ENCODE peak calls at places on chromosomes 11 and 22, in seven cellular contexts. I, C, K, D, L, R and N are unnamed samples. For H3K4me1, the result is how much of the 10 kb centered on the place peaks cover.

GRCh38 chr11:73154178-73154577 is 12.1 kb upstream of the FCHSD2 start:
- DNase-seq in I (peak), C (peak), K (no peak), D (no peak), L (no peak), R (no peak), N (no peak)

GRCh38 chr11:124199702-124200101 is 16.6 kb downstream of the OR10D3 start:
- DNase-seq in I (no peak), C (no peak), K (no peak), D (no peak), L (no peak), R (no peak), N (no peak)

GRCh38 chr11:130785376-130786110 is 130.7 kb downstream of the SNX19 start:
- DNase-seq in I (no peak), C (no peak), K (no peak), D (no peak), L (no peak), R (no peak), N (peak)

GRCh38 chr11:82270870-82271269 is 462.8 kb downstream of the FAM181B start:
- DNase-seq in I (no peak), C (no peak), K (no peak), D (no peak), L (no peak), R (no peak), N (no peak)

GRCh38 chr11:42066113-42066512 is 606.7 kb upstream of the LRRC4C start:
- DNase-seq in I (no peak), C (no peak), K (no peak), D (no peak), L (no peak), R (no peak), N (no peak)

GRCh38 chr11:59962103-59962474 is 1.7 kb upstream of the OOSP4A start:
- DNase-seq in I (peak), C (no peak), K (no peak), D (no peak), L (no peak), R (no peak), N (no peak)

GRCh38 chr11:125075900-125076317 is 12.8 kb downstream of the SLC37A2 start:
- DNase-seq in I (no peak), C (peak), K (no peak), D (no peak), L (no peak), R (no peak), N (no peak)

GRCh38 chr11:88378422-88379066 is 41.0 kb upstream of the CTSC start:
- DNase-seq in I (no peak), C (no peak), K (no peak), D (no peak), L (no peak), R (no peak), N (no peak)

GRCh38 chr11:17014321-17014773 is at the start of gene PLEKHA7:
- DNase-seq in I (peak), C (peak), K (peak), D (no peak), L (no peak), R (no peak), N (no peak)

GRCh38 chr22:22218302-22218701 is 26.3 kb upstream of the VPREB1 start:
- DNase-seq in I (no peak), C (no peak), K (no peak), D (no peak), L (no peak), R (no peak), N (no peak)

GRCh38 chr11:73356979-73357739 is 19.0 kb upstream of the RELT start:
- DNase-seq in I (no peak), C (no peak), K (no peak), D (no peak), L (no peak), R (no peak), N (no peak)

GRCh38 chr11:75574698-75575265 is 12.7 kb downstream of the SERPINH1 start:
- DNase-seq in I (no peak), C (no peak), K (no peak), D (no peak), L (no peak), R (no peak), N (no peak)

GRCh38 chr11:121723261-121723741 is 270.5 kb upstream of the SORL1-AS1 start:
- DNase-seq in I (no peak), C (peak), K (no peak), D (peak), L (no peak), R (peak), N (no peak)

GRCh38 chr11:47571012-47571729 is 5.8 kb downstream of the PTPMT1 start:
- DNase-seq in I (no peak), C (no peak), K (no peak), D (no peak), L (no peak), R (no peak), N (no peak)

GRCh38 chr11:134714021-134714656 is 302.1 kb upstream of the B3GAT1 start:
- DNase-seq in I (no peak), C (no peak), K (no peak), D (no peak), L (no peak), R (no peak), N (peak)

GRCh38 chr11:860238-861104 is 17.8 kb downstream of the TSPAN4 start:
- DNase-seq in I (no peak), C (no peak), K (no peak), D (no peak), L (no peak), R (no peak), N (no peak)

GRCh38 chr11:116086426-116086825 is 582.2 kb upstream of the CADM1 start:
- DNase-seq in I (peak), C (no peak), K (no peak), D (no peak), L (no peak), R (no peak), N (no peak)

GRCh38 chr22:38266120-38266519 is 6.7 kb downstream of the TMEM184B start:
- DNase-seq in I (no peak), C (no peak), K (peak), D (no peak), L (no peak), R (no peak), N (no peak)

GRCh38 chr22:19810381-19811141 is 44.1 kb downstream of the GNB1L start:
- DNase-seq in I (no peak), C (peak), K (no peak), D (peak), L (no peak), R (no peak), N (no peak)

GRCh38 chr11:63592975-63593395 is 21.2 kb downstream of the PLAAT3 start:
- DNase-seq in I (peak), C (no peak), K (no peak), D (no peak), L (no peak), R (peak), N (no peak)

GRCh38 chr11:110091995-110092576 is 1.1 kb upstream of the ZC3H12C start:
- DNase-seq in I (no peak), C (no peak), K (no peak), D (no peak), L (peak), R (no peak), N (no peak)

GRCh38 chr11:17734418-17734911 is at the start of gene KCNC1:
- DNase-seq in I (no peak), C (peak), K (no peak), D (peak), L (no peak), R (no peak), N (no peak)

GRCh38 chr11:18775492-18776292 is 15.9 kb downstream of the PTPN5 start:
- DNase-seq in I (peak), C (no peak), K (peak), D (peak), L (peak), R (no peak), N (no peak)

GRCh38 chr11:110525883-110526282 is 96.1 kb downstream of the FDX1 start:
- DNase-seq in I (no peak), C (no peak), K (no peak), D (no peak), L (no peak), R (peak), N (no peak)

GRCh38 chr11:45803981-45804805 is 756 bp upstream of the SLC35C1 start:
- DNase-seq in I (peak), C (peak), K (peak), D (peak), L (no peak), R (peak), N (no peak)

GRCh38 chr11:88357323-88358039 is 19.9 kb upstream of the CTSC start:
- DNase-seq in I (no peak), C (no peak), K (no peak), D (no peak), L (no peak), R (no peak), N (no peak)

GRCh38 chr11:11972942-11973341 is 35.5 kb downstream of the DKK3 start:
- DNase-seq in I (no peak), C (no peak), K (peak), D (no peak), L (no peak), R (no peak), N (no peak)

GRCh38 chr11:81869337-81870065 is 864.2 kb downstream of the FAM181B start:
- DNase-seq in I (peak), C (no peak), K (peak), D (no peak), L (no peak), R (no peak), N (no peak)

GRCh38 chr11:36300651-36301050 is 4.6 kb downstream of the PRR5L start:
- DNase-seq in I (peak), C (peak), K (peak), D (peak), L (no peak), R (peak), N (no peak)

GRCh38 chr11:121554552-121554951 is 101.8 kb upstream of the SORL1-AS1 start:
- DNase-seq in I (no peak), C (no peak), K (no peak), D (no peak), L (no peak), R (no peak), N (no peak)

GRCh38 chr11:93329936-93330445 is 551 bp upstream of the DEUP1 start:
- DNase-seq in I (no peak), C (no peak), K (no peak), D (no peak), L (no peak), R (no peak), N (no peak)

GRCh38 chr11:93821617-93822016 is 28.8 kb downstream of the VSTM5 start:
- DNase-seq in I (no peak), C (no peak), K (no peak), D (no peak), L (no peak), R (no peak), N (no peak)

GRCh38 chr11:60989108-60989650 is 17.7 kb downstream of the CD6 start:
- DNase-seq in I (no peak), C (no peak), K (no peak), D (no peak), L (no peak), R (no peak), N (no peak)
- TF ChIP-seq POLR2A in I (no peak), C (no peak), K (no peak), D (no peak), L (no peak), R (no peak), N (no peak)

GRCh38 chr11:65574963-65575567 is 788 bp upstream of the EHBP1L1 start:
- DNase-seq in I (peak), C (peak), K (peak), D (peak), L (no peak), R (no peak), N (no peak)

GRCh38 chr11:65572356-65573043 is at the start of gene FAM89B:
- DNase-seq in I (peak), C (peak), K (peak), D (peak), L (no peak), R (peak), N (no peak)

GRCh38 chr11:65573391-65574146 is 1.2 kb downstream of the FAM89B start:
- DNase-seq in I (peak), C (peak), K (no peak), D (no peak), L (no peak), R (no peak), N (no peak)

GRCh38 chr11:65575568-65576231 is at the start of gene EHBP1L1:
- DNase-seq in I (peak), C (peak), K (peak), D (peak), L (no peak), R (no peak), N (no peak)

DNA sequence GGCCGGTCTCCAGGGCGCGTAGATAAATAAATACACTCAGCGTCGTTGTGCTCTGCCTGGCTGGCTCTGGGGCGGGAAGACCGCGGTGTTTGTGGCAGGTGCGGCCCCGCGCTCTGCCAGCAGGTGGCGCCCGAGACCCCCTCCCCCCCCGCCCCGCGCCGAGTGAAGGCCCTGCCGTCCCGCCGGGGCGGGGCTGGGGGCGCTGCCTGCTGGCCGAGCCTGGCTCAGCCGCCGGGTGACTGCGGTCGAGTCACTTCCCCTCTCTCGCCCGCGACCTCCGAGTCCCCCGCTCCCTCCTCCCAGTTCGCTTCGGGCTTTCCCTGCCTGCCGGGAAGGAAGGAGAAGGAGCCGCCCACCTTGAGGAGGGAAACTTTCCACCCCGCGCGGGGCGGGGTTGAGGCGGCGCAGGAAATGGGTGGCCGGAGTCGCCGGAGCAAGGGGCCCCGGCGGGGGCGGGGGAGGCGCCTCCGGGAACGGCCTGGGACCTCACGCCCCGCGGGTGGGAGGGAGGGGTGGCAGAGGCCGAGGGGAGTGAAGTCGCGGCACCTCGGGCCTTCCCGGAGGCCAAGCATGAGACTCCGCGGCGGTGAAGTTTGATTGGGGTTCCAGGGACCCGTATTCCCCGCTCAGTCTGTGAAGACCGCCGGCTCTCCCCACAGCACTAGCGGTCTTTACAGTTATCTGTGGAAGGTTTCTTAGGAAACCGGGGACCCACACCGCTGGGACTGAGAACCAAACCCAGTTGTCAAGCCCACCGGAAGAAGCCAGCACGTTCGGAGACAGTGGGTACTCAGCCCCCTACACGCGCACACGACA is 1.5 kb upstream of the EHBP1L1 start:
- DNase-seq in I (peak), C (peak), K (peak), D (peak), L (peak), R (peak), N (no peak)
- H3K4me1 ChIP-seq in I (half or more), C (half or more), K (half or more), D (half or more), L (half or more), R (under half), N (half or more)

GRCh38 chr22:28435271-28435825 is 244.3 kb downstream of the TTC28 start:
- DNase-seq in I (peak), C (no peak), K (peak), D (no peak), L (no peak), R (peak), N (no peak)
- TF ChIP-seq POLR2AphosphoS5 in I (no peak), C (no peak), K (no peak), D (no peak), L (no peak), R (no peak), N (no peak)

GRCh38 chr22:35612903-35613302 is 4.2 kb downstream of the MB start:
- DNase-seq in I (no peak), C (no peak), K (no peak), D (no peak), L (no peak), R (no peak), N (no peak)
- TF ChIP-seq POLR2A in I (no peak), C (no peak), K (no peak), D (no peak), L (no peak), R (no peak), N (no peak)

DNA sequence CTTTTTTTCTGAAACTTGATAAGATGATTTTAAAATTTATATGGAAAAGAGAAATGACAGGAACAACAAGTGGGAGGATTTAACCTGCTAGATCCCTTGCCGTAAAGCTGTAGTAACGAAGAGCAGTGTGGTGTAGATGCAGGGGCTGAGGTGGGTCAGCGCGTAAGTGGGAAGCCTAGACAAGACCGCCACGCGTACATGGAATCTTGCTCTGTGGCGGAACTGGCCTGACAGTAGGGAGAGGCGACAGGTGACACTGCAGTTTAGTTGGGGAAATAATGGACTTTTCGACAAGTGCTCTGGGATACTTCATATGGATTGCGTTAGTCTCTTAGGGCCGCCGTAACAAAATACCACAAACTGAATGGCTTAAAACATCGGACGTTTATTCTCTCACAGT is 28.8 kb downstream of the TNRC6B start:
- DNase-seq in I (no peak), C (no peak), K (no peak), D (no peak), L (no peak), R (no peak), N (no peak)
- H3K4me1 ChIP-seq in I (under half), C (half or more), K (under half), D (under half), L (under half), R (under half), N (half or more)